ENCODE peak calls at places on chromosome 21, in four cellular contexts. C is A549, O is neural progenitor cell, I is IMR-90. Q is an unnamed sample.

GRCh38 chr21:23374155-23374554 is 2233.1 kb downstream of the MRPL39 start:
- DNase-seq in C (no peak), O (no peak), I (no peak), Q (no peak)

GRCh38 chr21:32817206-32817605 is 45.7 kb upstream of the PAXBP1 start:
- DNase-seq in C (no peak), O (no peak), I (no peak), Q (no peak)

GRCh38 chr21:31142600-31142999 is 104.3 kb upstream of the KRTAP19-8 start:
- DNase-seq in C (no peak), O (peak; percentile 42), I (no peak), Q (peak; percentile 59)

GRCh38 chr21:32508558-32508957 is 76.8 kb downstream of the TCP10L start:
- DNase-seq in C (no peak), O (no peak), I (no peak), Q (no peak)

GRCh38 chr21:20661745-20662470 is 336.3 kb upstream of the NCAM2 start:
- DNase-seq in C (no peak), O (peak; percentile 84), I (no peak), Q (peak; percentile 92)

GRCh38 chr21:21232320-21232719 is 234.1 kb downstream of the NCAM2 start:
- DNase-seq in C (no peak), O (peak; percentile 42), I (peak; percentile 71), Q (peak; percentile 21)

GRCh38 chr21:15731243-15731613 is 1.4 kb downstream of the USP25 start:
- DNase-seq in C (peak; percentile 17), O (no peak), I (no peak), Q (no peak)

GRCh38 chr21:33840771-33841170 is 74.8 kb downstream of the ATP5PO start:
- DNase-seq in C (no peak), O (no peak), I (peak; percentile 28), Q (no peak)

GRCh38 chr21:41227357-41228005 is 59.5 kb downstream of the BACE2 start:
- DNase-seq in C (no peak), O (no peak), I (no peak), Q (no peak)

GRCh38 chr21:23014021-23014420 is 2015.8 kb downstream of the NCAM2 start:
- DNase-seq in C (no peak), O (no peak), I (no peak), Q (no peak)

GRCh38 chr21:35059742-35060141 is 10.6 kb upstream of the RUNX1 start:
- DNase-seq in C (no peak), O (no peak), I (peak; percentile 43), Q (no peak)

GRCh38 chr21:32370971-32371766 is 21.6 kb downstream of the URB1 start:
- DNase-seq in C (no peak), O (no peak), I (peak; percentile 49), Q (no peak)

GRCh38 chr21:37670883-37671282 is 245.4 kb downstream of the KCNJ6 start:
- DNase-seq in C (peak; percentile 28), O (no peak), I (peak; percentile 8), Q (no peak)
- H3K4me2 ChIP-seq in C (peak overlapping the region; percentile 21), O (no peak overlapping the region), I (no peak overlapping the region), Q (no peak overlapping the region)

DNA sequence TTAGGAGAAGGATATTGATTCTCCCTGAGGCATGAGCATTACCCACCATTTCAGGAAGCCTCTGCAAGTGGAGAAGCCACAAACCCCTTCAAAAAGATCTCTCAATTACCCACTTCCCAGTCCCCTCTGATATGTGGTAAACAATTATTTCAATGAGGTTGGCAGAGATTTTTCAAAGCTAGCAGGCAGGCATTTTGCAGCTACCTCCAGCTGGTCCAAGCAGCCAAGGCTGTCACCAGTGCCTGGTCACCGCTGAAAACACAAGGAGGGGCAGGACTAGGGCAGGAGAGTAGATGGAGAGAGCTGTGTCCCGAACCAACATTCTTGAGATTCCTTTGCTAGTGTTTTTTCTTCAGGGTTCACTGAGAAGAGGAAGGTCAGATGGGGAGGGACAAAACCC is 22.5 kb downstream of the APP start:
- DNase-seq in C (peak; percentile 3), O (peak; percentile 73), I (no peak), Q (peak; percentile 90)
- H3K4me2 ChIP-seq in C (peak overlapping the region; percentile 64), O (peak overlapping the region; percentile 68), I (peak overlapping the region; percentile 36), Q (peak overlapping the region; percentile 40)

GRCh38 chr21:44544566-44544965 is 4.6 kb upstream of the KRTAP10-1 start:
- DNase-seq in C (no peak), O (no peak), I (no peak), Q (no peak)

GRCh38 chr21:44540741-44541288 is 820 bp upstream of the KRTAP10-1 start:
- DNase-seq in C (no peak), O (no peak), I (no peak), Q (no peak)

GRCh38 chr21:44539031-44539430 is 964 bp downstream of the KRTAP10-1 start:
- DNase-seq in C (no peak), O (no peak), I (no peak), Q (no peak)

GRCh38 chr21:44539991-44540666 is at the start of gene KRTAP10-1:
- DNase-seq in C (no peak), O (no peak), I (no peak), Q (no peak)

DNA sequence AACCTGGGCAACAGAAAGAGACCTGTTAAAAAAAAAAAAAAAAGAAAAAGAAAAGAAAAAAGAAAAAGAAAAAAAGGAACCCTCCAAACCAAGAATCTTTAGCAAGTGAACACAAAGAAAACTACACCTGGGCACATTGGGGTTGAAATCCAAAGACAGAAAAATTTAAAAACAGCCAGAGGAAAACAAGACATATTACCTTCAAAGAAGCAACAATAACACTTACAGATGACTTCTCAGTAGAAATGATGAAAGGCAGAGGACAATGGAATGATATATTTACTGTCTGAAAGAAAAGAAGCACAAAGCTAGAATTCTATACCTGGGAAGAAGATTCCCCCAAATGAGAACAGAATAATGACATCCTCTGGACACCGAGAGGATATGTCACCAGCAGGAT is 2.7 kb upstream of the KRTAP10-1 start:
- DNase-seq in C (no peak), O (no peak), I (no peak), Q (no peak)
- H3K4me2 ChIP-seq in C (no peak overlapping the region), O (no peak overlapping the region), I (no peak overlapping the region), Q (no peak overlapping the region)

GRCh38 chr21:38852708-38853107 is 47.0 kb downstream of the ETS2 start:
- DNase-seq in C (no peak), O (no peak), I (no peak), Q (no peak)
- H3K4me2 ChIP-seq in C (peak overlapping the region; percentile 30), O (no peak overlapping the region), I (no peak overlapping the region), Q (no peak overlapping the region)

DNA sequence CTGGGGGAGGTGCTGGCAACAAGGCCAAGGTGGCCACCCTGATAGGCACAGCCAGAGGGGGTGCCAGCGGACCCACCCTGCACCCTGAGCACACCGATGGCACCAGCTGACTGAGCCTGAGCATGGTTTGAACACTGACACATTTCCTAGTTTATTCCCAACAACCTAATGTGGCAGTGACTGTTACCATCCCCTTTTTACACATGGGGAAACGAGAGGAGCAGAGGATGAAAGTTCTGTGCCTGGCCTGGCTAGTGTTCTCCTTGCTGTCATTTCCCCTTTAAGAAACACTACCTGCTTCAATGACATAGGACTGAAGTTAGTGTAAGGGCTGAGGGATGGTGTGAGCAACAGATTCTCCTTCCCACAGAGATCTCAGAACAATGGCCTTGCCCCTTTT is 15.3 kb downstream of the CLDN14 start:
- DNase-seq in C (no peak), O (no peak), I (no peak), Q (no peak)
- H3K4me2 ChIP-seq in C (no peak overlapping the region), O (no peak overlapping the region), I (no peak overlapping the region), Q (no peak overlapping the region)

GRCh38 chr21:39156024-39156423 is 27.2 kb downstream of the PSMG1 start:
- DNase-seq in C (no peak), O (no peak), I (peak; percentile 70), Q (no peak)
- H3K4me2 ChIP-seq in C (no peak overlapping the region), O (no peak overlapping the region), I (no peak overlapping the region), Q (no peak overlapping the region)

Q was measured in GM23338.